ENCODE peak calls at places on chromosomes 1 and 21, in five cellular contexts. A, D, F, P and K are unnamed samples.

GRCh38 chr21:44494956-44495355 is 39.6 kb downstream of the LRRC3 start:
- DNase-seq in A (no peak), D (no peak), F (no peak), P (no peak), K (no peak)

GRCh38 chr21:33261635-33262034 is 4.5 kb upstream of the IL10RB start:
- DNase-seq in A (no peak), D (no peak), F (peak; percentile 24), P (no peak), K (no peak)

GRCh38 chr1:210174133-210174532 is 58.5 kb upstream of the SERTAD4 start:
- DNase-seq in A (no peak), D (no peak), F (no peak), P (no peak), K (no peak)

GRCh38 chr21:42593007-42593814 is 60.2 kb upstream of the PDE9A start:
- DNase-seq in A (peak; percentile 85), D (no peak), F (peak; percentile 46), P (peak; percentile 77), K (no peak)

GRCh38 chr1:179883739-179884138 is 1.7 kb downstream of the TOR1AIP1 start:
- DNase-seq in A (no peak), D (no peak), F (peak; percentile 49), P (peak; percentile 78), K (no peak)

GRCh38 chr1:204947338-204947737 is 76.7 kb downstream of the NFASC start:
- DNase-seq in A (no peak), D (no peak), F (no peak), P (no peak), K (no peak)

GRCh38 chr1:12121212-12122000 is 45.4 kb upstream of the TNFRSF1B start:
- DNase-seq in A (no peak), D (no peak), F (peak; percentile 52), P (peak; percentile 43), K (no peak)

GRCh38 chr1:75079535-75080290 is 54.5 kb upstream of the LHX8 start:
- DNase-seq in A (no peak), D (no peak), F (no peak), P (no peak), K (no peak)

GRCh38 chr1:213122514-213122929 is 71.5 kb downstream of the RPS6KC1 start:
- DNase-seq in A (no peak), D (peak; percentile 32), F (no peak), P (peak; percentile 89), K (no peak)

GRCh38 chr1:12486401-12487005 is 131.5 kb downstream of the DHRS3 start:
- DNase-seq in A (peak; percentile 82), D (no peak), F (no peak), P (no peak), K (no peak)

GRCh38 chr1:167629681-167630567 is at the start of gene RCSD1:
- DNase-seq in A (no peak), D (no peak), F (peak; percentile 57), P (no peak), K (no peak)

DNA sequence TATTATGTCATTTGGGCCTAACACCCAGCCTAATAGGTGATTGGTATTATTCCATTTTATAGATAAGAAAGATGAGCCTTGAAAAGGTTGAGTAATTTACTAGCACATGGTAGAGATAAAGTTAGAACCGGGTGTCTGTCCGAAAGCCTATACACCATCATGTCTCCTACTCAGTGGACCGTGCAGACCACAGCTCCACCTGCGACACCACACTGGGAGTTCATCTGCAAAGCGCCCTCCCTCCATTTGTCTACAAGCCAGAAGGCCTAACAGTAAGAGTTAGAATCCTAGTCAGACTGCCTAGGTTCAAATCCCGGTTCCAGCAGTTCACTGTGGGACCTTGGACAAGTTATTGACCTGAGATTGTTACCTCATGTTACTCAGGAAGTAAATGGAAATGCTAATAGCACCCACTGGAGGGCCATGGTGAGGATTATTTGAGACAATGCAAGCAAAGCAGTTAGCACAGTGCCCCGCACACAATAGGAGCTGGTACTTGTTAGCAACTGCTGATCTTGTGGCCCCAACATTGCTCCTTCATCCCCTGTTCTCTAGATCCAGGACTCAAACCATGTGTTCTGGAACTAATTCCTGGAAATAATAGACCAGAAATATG is 20.5 kb downstream of the ARMH1 start:
- DNase-seq in A (no peak), D (no peak), F (no peak), P (no peak), K (no peak)
- H3K4me3 ChIP-seq in A (no peak overlapping the region), D (no peak overlapping the region), F (no peak overlapping the region), P (no peak overlapping the region), K (no peak overlapping the region)

DNA sequence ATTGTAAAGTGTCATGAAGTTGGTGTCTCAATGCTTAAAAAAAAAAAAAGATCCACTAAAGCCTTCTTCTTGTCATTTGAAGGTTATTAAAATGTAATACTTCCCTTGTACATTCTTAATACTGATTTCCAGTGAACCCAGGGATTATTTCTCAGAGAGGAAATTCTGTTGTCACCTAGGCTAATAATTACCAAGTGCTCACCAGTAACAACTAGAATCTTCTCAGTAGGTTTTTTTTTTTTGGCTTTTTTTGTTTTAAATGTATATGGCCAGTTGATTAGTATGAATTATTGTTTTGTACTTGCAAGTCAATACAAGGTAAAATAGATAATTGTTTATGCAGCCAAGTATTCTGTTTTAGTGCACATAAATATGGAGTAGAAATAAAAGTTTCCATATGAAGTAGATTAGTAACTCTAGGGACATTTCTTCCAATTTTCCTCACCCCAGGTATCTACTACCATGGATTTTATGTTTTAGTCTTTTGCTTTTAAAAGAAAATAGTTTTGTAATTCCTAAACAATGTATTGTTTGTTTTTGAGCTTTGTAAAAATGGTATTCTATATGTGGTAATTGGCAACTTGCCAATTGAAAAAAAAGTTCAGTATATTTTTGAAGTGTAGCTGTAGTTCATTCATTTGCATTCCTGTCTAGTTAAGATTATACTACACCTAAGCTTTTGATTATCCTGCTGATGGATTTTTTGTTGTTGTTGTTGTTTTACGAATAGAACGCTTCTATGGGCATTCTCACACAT is 21.9 kb downstream of the LAMC1 start:
- DNase-seq in A (no peak), D (no peak), F (no peak), P (peak; percentile 12), K (no peak)
- H3K4me1 ChIP-seq in A (peaks cover 10% of the 10 kb centered on the region), D (peaks cover 17% of the 10 kb centered on the region), F (no peaks in the 10 kb centered on the region), P (peaks cover 25% of the 10 kb centered on the region), K (peaks cover 82% of the 10 kb centered on the region)

DNA sequence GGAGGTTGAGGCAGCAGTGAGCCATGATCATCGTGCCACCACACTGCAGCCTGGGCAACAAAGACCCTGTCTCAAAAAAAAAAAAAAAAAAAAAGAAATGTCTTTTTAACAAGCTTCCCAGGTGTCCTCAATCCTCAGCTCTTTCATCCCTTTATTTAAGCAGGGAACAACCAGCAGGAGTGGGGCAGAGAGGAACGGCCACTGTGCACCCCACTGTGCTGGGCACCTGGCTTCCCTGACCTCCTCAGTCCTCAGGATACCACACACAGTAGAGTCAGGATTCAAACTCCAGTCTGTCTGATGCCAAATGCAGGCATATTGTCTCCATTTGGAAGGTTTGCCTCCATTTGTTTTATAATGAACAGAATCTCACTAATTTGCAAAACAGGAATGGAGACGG is 19.8 kb upstream of the PTAFR start:
- DNase-seq in A (no peak), D (no peak), F (no peak), P (no peak), K (no peak)
- H3K4me3 ChIP-seq in A (no peak overlapping the region), D (no peak overlapping the region), F (no peak overlapping the region), P (no peak overlapping the region), K (no peak overlapping the region)

GRCh38 chr21:41429925-41430491 is 4.0 kb downstream of the MX1 start:
- DNase-seq in A (no peak), D (no peak), F (no peak), P (no peak), K (peak; percentile 42)

GRCh38 chr21:41427556-41427955 is 1.5 kb downstream of the MX1 start:
- DNase-seq in A (no peak), D (no peak), F (no peak), P (no peak), K (no peak)

GRCh38 chr21:41428311-41428710 is 2.3 kb downstream of the MX1 start:
- DNase-seq in A (no peak), D (no peak), F (no peak), P (no peak), K (peak; percentile 43)

GRCh38 chr21:41428847-41429246 is 2.8 kb downstream of the MX1 start:
- DNase-seq in A (no peak), D (no peak), F (no peak), P (no peak), K (peak; percentile 32)

GRCh38 chr21:41429305-41429704 is 3.3 kb downstream of the MX1 start:
- DNase-seq in A (no peak), D (no peak), F (no peak), P (no peak), K (peak; percentile 51)
- H3K4me1 ChIP-seq in A (peaks cover 4% of the 10 kb centered on the region), D (no peaks in the 10 kb centered on the region), F (peaks cover 12% of the 10 kb centered on the region), P (peaks cover 4% of the 10 kb centered on the region), K (peaks cover 16% of the 10 kb centered on the region)

DNA sequence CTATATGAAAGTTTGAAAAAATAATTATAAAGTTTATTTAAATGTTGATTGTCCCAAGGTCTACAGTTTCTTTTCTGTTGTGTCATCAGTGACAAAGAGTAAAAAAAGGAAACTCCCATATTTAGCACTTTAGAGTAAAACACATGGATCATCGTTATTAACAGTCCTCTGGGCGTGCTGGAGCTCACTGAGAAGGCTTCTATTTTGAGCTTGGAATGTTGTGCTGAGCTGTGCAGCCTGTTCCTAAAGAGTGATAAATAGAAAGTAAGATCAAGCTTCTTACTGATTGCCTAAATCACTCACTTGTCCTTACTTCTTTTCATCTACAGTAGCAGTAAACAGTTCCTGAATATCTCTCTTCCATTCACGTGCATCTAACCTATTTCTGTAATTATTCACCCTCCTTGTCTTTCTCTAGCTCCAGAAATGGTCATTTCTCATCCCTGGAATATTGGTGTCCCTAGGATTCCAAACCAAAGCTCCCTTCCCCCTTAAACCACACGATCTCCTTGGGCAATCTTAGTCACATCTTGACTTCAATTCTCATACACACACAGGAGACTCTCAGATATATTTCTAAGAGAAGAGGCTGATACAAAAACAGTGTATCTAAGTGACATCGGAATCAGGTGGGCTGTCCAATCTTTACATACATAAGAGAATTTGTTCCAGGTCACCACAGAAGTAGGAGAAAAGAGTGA is 11.9 kb downstream of the GBP5 start:
- DNase-seq in A (no peak), D (no peak), F (no peak), P (no peak), K (no peak)
- H3K4me3 ChIP-seq in A (no peak overlapping the region), D (no peak overlapping the region), F (no peak overlapping the region), P (no peak overlapping the region), K (no peak overlapping the region)